ENCODE peak calls at places on chromosomes 3 and 15, in eight cellular contexts. G is WERI-Rb-1, D is AG10803, S is ovary, P is astrocyte, R is AG09309, T is fibroblast of pulmonary artery, M is H9. B is an unnamed sample.

GRCh38 chr3:30643763-30644462 is 37.5 kb downstream of the TGFBR2 start:
- DNase-seq in S (no peak), D (no peak), P (no peak), M (no peak), T (no peak), G (no peak), R (no peak), B (no peak)

GRCh38 chr3:42804831-42805821 is 836 bp upstream of the HIGD1A start:
- DNase-seq in S (peak), R (no peak), P (no peak), G (no peak), D (no peak), T (peak), M (peak), B (peak)

GRCh38 chr3:50525987-50526386 is 22.6 kb upstream of the CACNA2D2 start:
- DNase-seq in S (no peak), M (peak), T (peak), P (peak), R (no peak), G (no peak), D (peak), B (peak)

GRCh38 chr3:38555926-38556325 is 59.8 kb downstream of the EXOG start:
- DNase-seq in T (no peak), S (no peak), P (no peak), R (no peak), G (peak), M (peak), D (no peak), B (no peak)

GRCh38 chr3:141275973-141276372 is 44.3 kb downstream of the PXYLP1 start:
- DNase-seq in S (no peak), D (no peak), R (no peak), P (no peak), T (peak), M (no peak), G (no peak), B (no peak)

GRCh38 chr3:39414421-39414907 is 7.9 kb downstream of the RPSA start:
- DNase-seq in S (no peak), M (peak), D (no peak), T (no peak), G (no peak), R (no peak), P (no peak), B (no peak)

GRCh38 chr3:56862352-56863062 is 60.8 kb upstream of the ARHGEF3 start:
- DNase-seq in T (peak), D (peak), S (peak), R (peak), M (no peak), P (peak), G (no peak), B (no peak)

GRCh38 chr15:56598991-56599390 is 134.1 kb upstream of the MNS1 start:
- DNase-seq in M (no peak), S (no peak), R (peak), P (peak), T (peak), G (no peak), D (peak), B (no peak)

GRCh38 chr3:151875759-151876158 is 2.3 kb downstream of the SUCNR1 start:
- DNase-seq in S (no peak), G (no peak), T (peak), R (no peak), P (no peak), M (no peak), D (no peak), B (no peak)

GRCh38 chr15:60390931-60391501 is 6.8 kb downstream of the ANXA2 start:
- DNase-seq in D (peak), S (no peak), R (no peak), M (peak), P (peak), G (peak), T (peak), B (no peak)

GRCh38 chr3:16066975-16067374 is 107.5 kb upstream of the GALNT15 start:
- DNase-seq in R (peak), D (peak), P (peak), M (no peak), T (peak), S (no peak), G (no peak), B (no peak)

GRCh38 chr3:87298111-87298718 is 21.8 kb upstream of the POU1F1 start:
- DNase-seq in M (no peak), R (no peak), P (peak), S (no peak), D (peak), G (no peak), T (peak), B (no peak)

GRCh38 chr3:30659270-30660127 is 53.1 kb downstream of the TGFBR2 start:
- DNase-seq in P (peak), T (peak), M (no peak), S (no peak), G (no peak), R (peak), D (peak), B (no peak)

GRCh38 chr3:150871192-150871591 is 34.0 kb downstream of the MINDY4B start:
- DNase-seq in G (no peak), M (no peak), R (no peak), P (peak), D (peak), T (peak), S (no peak), B (no peak)

GRCh38 chr15:96560246-96560895 is 229.9 kb downstream of the NR2F2 start:
- DNase-seq in M (no peak), T (peak), G (no peak), D (peak), R (no peak), S (no peak), P (no peak), B (no peak)

GRCh38 chr15:64460737-64461576 is 579 bp downstream of the ZNF609 start:
- DNase-seq in G (peak), M (peak), T (peak), R (peak), S (no peak), P (peak), D (peak), B (no peak)

GRCh38 chr3:169250000-169250399 is 413.5 kb downstream of the MECOM start:
- DNase-seq in G (no peak), M (no peak), T (no peak), R (no peak), P (no peak), D (no peak), S (no peak), B (peak)

GRCh38 chr3:184235381-184236032 is 6.1 kb downstream of the VWA5B2 start:
- DNase-seq in P (no peak), G (peak), R (no peak), D (no peak), M (no peak), T (no peak), S (no peak), B (no peak)

GRCh38 chr3:99509224-99509623 is 129.2 kb upstream of the COL8A1 start:
- DNase-seq in D (peak), R (peak), T (peak), P (peak), S (peak), G (no peak), M (no peak), B (no peak)

GRCh38 chr3:174023445-174023844 is 625.9 kb downstream of the NLGN1 start:
- DNase-seq in P (peak), D (peak), R (no peak), G (no peak), T (no peak), S (no peak), M (no peak), B (no peak)

GRCh38 chr3:45773714-45774449 is 22.5 kb downstream of the SLC6A20 start:
- DNase-seq in P (no peak), M (peak), R (no peak), S (no peak), D (no peak), G (no peak), T (no peak), B (no peak)

GRCh38 chr3:117898722-117899121 is 1135.9 kb downstream of the IGSF11 start:
- DNase-seq in T (peak), D (peak), M (no peak), G (no peak), R (no peak), P (no peak), S (no peak), B (no peak)

GRCh38 chr3:115341208-115341607 is 194.1 kb upstream of the ZBTB20 start:
- DNase-seq in D (peak), T (peak), M (no peak), S (no peak), G (no peak), P (peak), R (no peak), B (no peak)

GRCh38 chr3:33831053-33831452 is 32.6 kb downstream of the PDCD6IP start:
- DNase-seq in R (peak), T (no peak), S (no peak), D (peak), P (peak), M (no peak), G (no peak), B (no peak)

GRCh38 chr3:9143180-9143579 is 106.3 kb downstream of the SRGAP3 start:
- DNase-seq in S (no peak), T (no peak), D (no peak), R (no peak), P (no peak), G (no peak), M (no peak), B (no peak)

GRCh38 chr15:75027551-75027950 is 4.2 kb downstream of the PPCDC start:
- DNase-seq in P (no peak), R (no peak), G (no peak), T (no peak), S (no peak), M (no peak), D (no peak), B (no peak)

GRCh38 chr3:171982829-171983228 is 56.5 kb upstream of the FNDC3B start:
- DNase-seq in P (peak), D (peak), T (peak), G (no peak), R (no peak), M (no peak), S (no peak), B (no peak)

GRCh38 chr3:126519506-126520455 is 2.2 kb upstream of the UROC1 start:
- DNase-seq in G (no peak), P (no peak), D (no peak), M (no peak), S (peak), T (no peak), R (no peak), B (no peak)
- TF ChIP-seq CTCF in G (peak), P (no peak), D (no peak), M (no peak), S (no peak), T (no peak), R (no peak), B (no peak)

DNA sequence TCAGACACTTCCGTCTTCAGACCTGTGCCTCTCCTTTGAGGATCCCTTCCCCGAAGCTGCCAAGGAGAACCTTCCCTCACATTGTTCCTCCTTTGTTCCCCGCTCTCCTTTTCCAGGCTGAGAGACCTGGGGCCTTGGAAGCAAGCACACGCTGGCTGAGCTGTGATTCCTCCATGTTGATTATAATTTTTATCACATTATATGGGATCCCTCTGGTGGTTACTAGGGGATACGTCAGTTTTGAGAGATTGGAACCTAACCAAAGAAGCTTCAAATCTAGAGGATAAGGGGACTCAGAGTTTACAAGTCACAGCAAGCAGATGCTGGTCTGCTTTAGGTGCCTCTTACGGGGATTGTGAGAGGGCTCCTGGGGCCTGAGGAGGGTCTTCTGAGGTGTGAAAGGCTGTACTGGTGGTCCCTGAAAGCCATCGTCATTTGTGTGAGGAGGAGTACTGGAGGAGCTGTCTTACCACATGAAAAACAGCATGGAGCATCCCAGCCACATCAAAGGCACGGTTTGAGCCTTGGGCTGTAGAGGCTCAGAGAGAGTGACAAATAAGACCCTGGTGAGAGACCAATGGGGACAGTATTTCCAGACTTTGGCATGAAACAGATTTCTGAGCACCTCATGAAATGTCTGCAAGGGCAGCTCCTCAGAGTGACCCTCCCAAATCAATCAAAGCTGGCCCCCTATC is 760.1 kb upstream of the CFAP20DC start:
- DNase-seq in D (peak), P (peak), M (no peak), S (no peak), R (no peak), G (peak), T (peak), B (no peak)
- TF ChIP-seq CTCF in D (peak), P (peak), M (peak), S (no peak), R (peak), G (peak), T (peak), B (no peak)

GRCh38 chr15:67105065-67105951 is 39.9 kb downstream of the SMAD3 start:
- DNase-seq in P (peak), M (no peak), T (peak), R (peak), S (peak), G (no peak), D (peak), B (no peak)
- TF ChIP-seq CTCF in P (no peak), M (peak), T (peak), R (no peak), S (peak), G (no peak), D (peak), B (no peak)

DNA sequence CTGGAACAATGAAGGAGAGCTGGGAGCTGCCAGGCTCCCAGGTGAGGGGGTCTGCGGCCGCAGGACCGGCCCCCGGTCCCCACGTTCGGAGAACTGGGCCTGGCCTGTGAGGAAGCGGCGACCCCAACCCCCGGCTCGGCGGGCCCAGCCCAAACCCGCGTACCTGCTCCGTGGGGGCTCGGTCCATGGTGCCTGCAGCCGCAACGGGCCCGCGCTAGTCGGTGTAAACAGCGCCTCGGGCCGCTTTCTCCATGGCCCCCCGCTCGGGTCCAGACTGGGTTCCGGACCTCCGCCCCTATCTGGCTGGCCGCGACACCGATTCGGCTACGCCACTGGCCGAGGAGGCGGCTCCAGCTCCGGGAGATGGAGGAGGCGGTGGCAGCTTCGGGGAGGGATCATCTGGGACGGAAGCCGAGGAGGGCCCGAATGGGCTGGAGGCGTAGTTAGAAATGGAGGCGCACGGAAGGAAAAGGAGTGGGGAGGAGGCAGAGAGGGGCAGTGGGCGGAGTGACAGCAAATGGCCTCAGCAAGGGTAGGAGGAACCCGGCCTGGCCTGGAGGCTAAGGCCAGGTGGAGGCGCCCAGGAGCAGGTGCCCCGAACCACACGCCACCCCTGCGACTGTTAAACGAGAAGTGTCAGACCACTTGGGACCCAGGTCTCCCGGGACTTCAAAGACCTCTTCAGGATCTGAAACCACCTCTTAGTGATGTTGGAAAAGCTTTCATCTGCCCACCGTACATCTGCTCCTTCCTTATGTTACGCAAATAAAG is at the start of gene SECISBP2L:
- DNase-seq in P (peak), T (peak), G (peak), M (peak), D (peak), S (peak), R (peak), B (peak)
- TF ChIP-seq CTCF in P (no peak), T (peak), G (peak), M (peak), D (peak), S (peak), R (peak), B (no peak)

GRCh38 chr15:54026891-54027290 is 48.6 kb downstream of the UNC13C start:
- DNase-seq in S (no peak), P (no peak), M (no peak), G (no peak), T (no peak), R (no peak), D (no peak), B (no peak)
- TF ChIP-seq CTCF in S (no peak), P (no peak), M (no peak), G (no peak), T (no peak), R (no peak), D (no peak), B (no peak)

GRCh38 chr3:122923611-122924010 is 104.0 kb downstream of the SEMA5B start:
- DNase-seq in P (no peak), M (no peak), S (no peak), G (no peak), D (no peak), T (no peak), R (no peak), B (no peak)
- TF ChIP-seq CTCF in P (no peak), M (no peak), S (no peak), G (no peak), D (no peak), T (no peak), R (no peak), B (no peak)

DNA sequence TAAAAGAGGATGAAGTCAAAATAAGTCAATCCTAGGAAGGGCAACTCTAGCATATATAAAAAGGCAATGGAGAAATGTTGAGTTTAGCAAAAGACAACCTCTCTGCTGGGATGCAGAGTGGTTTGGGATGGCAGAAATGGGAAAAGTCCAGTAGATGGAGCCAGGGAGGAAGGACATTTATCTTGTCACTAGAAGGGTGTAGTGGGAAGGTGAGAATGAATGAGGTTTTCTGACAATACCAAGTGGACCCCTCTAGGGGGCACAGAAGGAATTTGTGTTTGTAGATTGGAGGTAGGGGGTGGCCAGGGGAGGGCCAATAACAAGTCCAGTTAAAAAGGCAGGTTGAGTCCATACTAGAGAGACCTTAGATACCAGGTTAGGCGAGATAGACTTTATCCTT is 80.0 kb downstream of the THSD4 start:
- DNase-seq in P (no peak), D (no peak), S (no peak), G (peak), T (peak), M (peak), R (no peak), B (no peak)
- TF ChIP-seq CTCF in P (no peak), D (peak), S (no peak), G (peak), T (peak), M (peak), R (peak), B (peak)

GRCh38 chr3:12890610-12891390 is 49.4 kb upstream of the RPL32 start:
- DNase-seq in D (no peak), P (no peak), G (no peak), S (no peak), M (no peak), R (no peak), T (no peak), B (no peak)
- TF ChIP-seq CTCF in D (no peak), P (no peak), G (no peak), S (no peak), M (peak), R (peak), T (no peak), B (no peak)

DNA sequence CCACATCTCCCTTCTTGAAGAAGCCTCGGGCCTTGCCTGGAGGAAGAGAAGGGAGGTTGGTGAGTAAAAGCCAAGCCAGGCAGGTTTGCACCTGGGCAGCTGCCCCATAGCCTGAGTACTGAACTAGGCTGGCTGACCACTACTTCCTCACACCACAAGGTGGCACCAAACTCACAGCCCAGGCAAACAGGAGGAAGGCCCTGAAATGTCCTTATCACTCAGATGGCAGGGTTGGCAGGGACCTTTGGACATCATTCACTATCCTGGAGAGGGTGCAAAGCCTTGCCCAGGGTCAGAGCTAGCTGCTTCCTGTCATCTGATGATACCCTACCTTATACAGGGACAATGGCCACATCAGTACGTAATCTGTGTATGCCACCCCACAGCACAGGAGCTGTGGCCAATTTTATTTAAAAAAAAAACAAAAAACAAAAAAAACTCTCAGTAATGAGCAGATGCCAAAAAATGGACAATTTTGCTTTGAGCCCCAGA is 2.2 kb upstream of the GRAMD2A start:
- DNase-seq in S (peak), M (peak), T (peak), R (peak), D (peak), P (peak), G (peak), B (peak)
- TF ChIP-seq CTCF in S (peak), M (peak), T (peak), R (peak), D (peak), P (peak), G (peak), B (peak)

DNA sequence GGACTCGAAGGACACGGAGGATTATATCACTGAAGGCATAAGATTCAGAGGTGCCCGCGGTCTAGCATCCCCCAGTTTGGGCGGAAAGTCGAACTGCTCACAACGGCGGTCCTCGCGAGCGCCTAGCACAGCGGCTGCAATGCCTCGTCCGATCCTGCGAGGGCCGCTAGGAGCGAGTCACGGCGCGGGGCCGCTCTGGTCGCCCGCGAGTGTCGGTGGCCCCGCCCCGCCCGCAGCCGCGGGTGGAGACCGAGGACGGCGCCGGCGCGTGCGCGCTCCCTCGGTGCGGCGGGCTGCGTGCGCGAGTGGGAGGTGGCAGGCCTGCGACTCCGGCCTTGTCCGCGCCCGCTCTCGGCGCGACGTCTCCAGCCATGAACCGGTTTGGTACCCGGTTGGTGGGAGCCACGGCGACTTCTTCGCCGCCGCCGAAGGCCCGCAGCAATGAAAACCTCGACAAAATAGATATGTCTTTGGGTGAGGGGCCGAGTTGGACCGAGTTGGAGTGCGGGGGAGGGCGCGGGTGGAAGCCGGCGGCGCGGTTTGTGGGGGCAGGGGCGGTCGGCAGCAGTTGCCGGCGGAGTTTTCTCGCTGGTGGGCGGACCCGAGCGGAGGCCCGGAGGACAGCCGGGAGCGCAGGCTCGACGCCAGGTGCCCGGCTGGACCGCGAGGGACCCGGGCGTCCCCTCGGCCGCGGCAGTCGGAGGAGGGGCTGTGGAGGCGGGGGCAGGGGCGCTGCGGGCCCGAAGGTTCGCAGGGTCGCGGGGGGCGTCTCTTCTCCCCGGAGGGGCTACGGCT is at the start of gene FYTTD1:
- DNase-seq in P (peak), S (peak), R (no peak), D (peak), M (peak), T (peak), G (peak), B (peak)
- TF ChIP-seq CTCF in P (no peak), S (peak), R (peak), D (peak), M (peak), T (peak), G (peak), B (peak)

B was measured in nephron progenitor cell.